ENCODE peak calls at places on chromosomes 3 and 15, in ten cellular contexts. W is cardiac muscle cell, E is left ventricle myocardium inferior, U is fibroblast of lung, I is H9, Y is HCT116, G is MM.1S, O is ovary, S is pancreas, R is tibial nerve. B is an unnamed sample. For H3K27me3, the result is how much of the 10 kb centered on the place peaks cover.

GRCh38 chr3:123379041-123379830 is 69.7 kb downstream of the ADCY5 start:
- DNase-seq in I (no peak), R (no peak), E (no peak), O (no peak), U (no peak), W (no peak), G (no peak), Y (no peak), S (no peak), B (no peak)

GRCh38 chr3:13718437-13718836 is 161.4 kb downstream of the WNT7A start:
- DNase-seq in I (peak), W (no peak), E (no peak), G (no peak), U (no peak), R (no peak), O (no peak), S (no peak), Y (no peak), B (no peak)

GRCh38 chr3:37992271-37993066 is 1.9 kb downstream of the VILL start:
- DNase-seq in S (peak), Y (no peak), G (no peak), U (no peak), R (no peak), E (no peak), O (no peak), I (no peak), W (no peak), B (no peak)

GRCh38 chr3:47424434-47425382 is 43.9 kb downstream of the PTPN23 start:
- DNase-seq in Y (no peak), R (no peak), U (no peak), W (no peak), S (no peak), G (no peak), O (no peak), I (no peak), E (no peak), B (no peak)

GRCh38 chr3:149364624-149365023 is 12.8 kb downstream of the TM4SF1 start:
- DNase-seq in R (no peak), S (no peak), E (no peak), I (no peak), U (no peak), Y (no peak), G (no peak), O (no peak), W (no peak), B (no peak)

GRCh38 chr3:11236588-11237461 is 35.4 kb upstream of the ATG7 start:
- DNase-seq in E (peak), Y (peak), S (peak), I (peak), O (peak), G (peak), R (peak), W (peak), U (peak), B (peak)

GRCh38 chr15:37134699-37135131 is 34.4 kb upstream of the MEIS2 start:
- DNase-seq in G (peak), S (no peak), U (peak), E (no peak), W (peak), Y (peak), I (no peak), R (peak), O (no peak), B (no peak)

GRCh38 chr15:69806287-69806915 is 291.3 kb downstream of the TLE3 start:
- DNase-seq in Y (no peak), E (no peak), U (no peak), G (no peak), O (no peak), R (no peak), I (no peak), S (no peak), W (no peak), B (no peak)

GRCh38 chr3:156816091-156816793 is 9.9 kb upstream of the LEKR1 start:
- DNase-seq in R (no peak), O (peak), S (peak), G (no peak), U (peak), W (peak), Y (no peak), E (peak), I (peak), B (no peak)

GRCh38 chr15:99436472-99437314 is 129.1 kb upstream of the MEF2A start:
- DNase-seq in S (no peak), I (no peak), R (no peak), U (no peak), O (peak), Y (no peak), G (no peak), E (no peak), W (no peak), B (no peak)

GRCh38 chr3:102106421-102107097 is 257.2 kb downstream of the NFKBIZ start:
- DNase-seq in E (no peak), I (no peak), U (peak), R (no peak), O (no peak), S (no peak), W (no peak), Y (no peak), G (no peak), B (no peak)

GRCh38 chr15:86743283-86743903 is 663.7 kb downstream of the AGBL1 start:
- DNase-seq in G (peak), E (peak), W (peak), O (no peak), I (peak), S (peak), Y (no peak), R (peak), U (no peak), B (peak)

GRCh38 chr3:109115451-109115850 is 2.5 kb downstream of the MORC1 start:
- DNase-seq in G (no peak), I (no peak), O (no peak), S (no peak), R (no peak), Y (no peak), U (peak), W (no peak), E (no peak), B (no peak)

GRCh38 chr3:99248130-99248529 is 346.6 kb upstream of the DCBLD2 start:
- DNase-seq in Y (no peak), R (no peak), U (no peak), I (no peak), G (no peak), E (no peak), O (no peak), W (no peak), S (no peak), B (no peak)

GRCh38 chr3:52897130-52898109 is at the start of gene STIMATE:
- DNase-seq in Y (peak), S (peak), O (peak), R (peak), I (peak), W (peak), E (peak), G (peak), U (peak), B (peak)

GRCh38 chr15:101014276-101014675 is 95.1 kb downstream of the LRRK1 start:
- DNase-seq in Y (no peak), O (no peak), U (no peak), G (no peak), S (no peak), E (no peak), W (no peak), R (peak), I (peak), B (no peak)

GRCh38 chr3:179093807-179094206 is 22.2 kb upstream of the ZMAT3 start:
- DNase-seq in Y (no peak), W (peak), O (no peak), E (no peak), U (no peak), R (no peak), G (no peak), I (no peak), S (no peak), B (no peak)

GRCh38 chr3:128588147-128588546 is 62.5 kb downstream of the RPN1 start:
- DNase-seq in I (no peak), Y (no peak), W (no peak), G (no peak), S (no peak), O (no peak), R (no peak), U (no peak), E (no peak), B (no peak)

GRCh38 chr15:34708422-34708821 is 46.4 kb downstream of the GJD2 start:
- DNase-seq in S (no peak), U (peak), E (no peak), Y (peak), I (peak), R (no peak), O (no peak), G (peak), W (peak), B (no peak)

GRCh38 chr3:27484002-27484844 is at the start of gene SLC4A7:
- DNase-seq in U (peak), S (peak), E (peak), G (peak), Y (peak), I (peak), O (peak), R (peak), W (peak), B (peak)

GRCh38 chr3:40719660-40720287 is 195.0 kb downstream of the ZNF621 start:
- DNase-seq in W (peak), E (no peak), S (no peak), U (no peak), G (no peak), I (peak), Y (peak), R (no peak), O (no peak), B (no peak)

GRCh38 chr3:78140866-78141658 is 1101.2 kb downstream of the ROBO2 start:
- DNase-seq in E (no peak), R (no peak), I (no peak), O (no peak), S (no peak), Y (no peak), W (no peak), G (no peak), U (no peak), B (no peak)

GRCh38 chr3:46713898-46714552 is 3.6 kb downstream of the PRSS50 start:
- DNase-seq in R (no peak), E (no peak), W (no peak), U (no peak), S (no peak), Y (no peak), G (no peak), I (peak), O (peak), B (no peak)

GRCh38 chr15:57340673-57341259 is 35.5 kb upstream of the CGNL1 start:
- DNase-seq in Y (peak), U (peak), O (peak), E (no peak), I (peak), W (peak), S (peak), R (peak), G (peak), B (no peak)

GRCh38 chr3:167394003-167394402 is 13.9 kb upstream of the ZBBX start:
- DNase-seq in I (no peak), R (no peak), U (no peak), W (no peak), Y (no peak), O (no peak), E (no peak), G (no peak), S (no peak), B (no peak)

GRCh38 chr3:52405601-52406115 is 39.2 kb downstream of the SEMA3G start:
- DNase-seq in Y (no peak), I (no peak), G (no peak), O (no peak), U (no peak), R (no peak), S (no peak), E (no peak), W (no peak), B (no peak)

GRCh38 chr15:83653639-83654378 is at the start of gene ADAMTSL3:
- DNase-seq in I (peak), O (peak), G (no peak), R (no peak), U (peak), E (peak), W (peak), S (peak), Y (no peak), B (no peak)

DNA sequence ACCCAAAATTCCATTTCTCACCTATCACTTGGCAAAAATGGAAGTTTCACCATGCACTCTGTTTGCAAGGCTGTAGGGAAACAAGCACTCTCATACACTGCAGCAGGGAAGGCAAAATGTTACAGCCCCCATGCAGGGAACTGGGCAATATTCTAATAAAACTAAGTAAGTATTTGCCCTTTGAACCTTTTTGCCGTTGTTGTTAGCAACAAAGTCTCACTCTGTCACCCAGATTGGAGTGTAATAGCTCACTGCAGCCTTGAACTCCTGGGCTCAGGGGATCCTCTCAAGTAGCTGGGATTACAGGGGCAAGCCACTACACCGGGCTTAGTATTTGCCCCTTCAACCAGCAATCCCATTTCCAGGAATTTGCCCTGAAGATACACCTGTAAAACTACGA is 122.5 kb downstream of the TBC1D5 start:
- DNase-seq in Y (no peak), R (no peak), G (no peak), S (no peak), I (no peak), O (no peak), U (no peak), E (no peak), W (no peak), B (no peak)
- TF ChIP-seq CTCF in Y (no peak), R (no peak), G (no peak), S (no peak), I (no peak), O (no peak), U (no peak), E (no peak), W (no peak), B (no peak)

DNA sequence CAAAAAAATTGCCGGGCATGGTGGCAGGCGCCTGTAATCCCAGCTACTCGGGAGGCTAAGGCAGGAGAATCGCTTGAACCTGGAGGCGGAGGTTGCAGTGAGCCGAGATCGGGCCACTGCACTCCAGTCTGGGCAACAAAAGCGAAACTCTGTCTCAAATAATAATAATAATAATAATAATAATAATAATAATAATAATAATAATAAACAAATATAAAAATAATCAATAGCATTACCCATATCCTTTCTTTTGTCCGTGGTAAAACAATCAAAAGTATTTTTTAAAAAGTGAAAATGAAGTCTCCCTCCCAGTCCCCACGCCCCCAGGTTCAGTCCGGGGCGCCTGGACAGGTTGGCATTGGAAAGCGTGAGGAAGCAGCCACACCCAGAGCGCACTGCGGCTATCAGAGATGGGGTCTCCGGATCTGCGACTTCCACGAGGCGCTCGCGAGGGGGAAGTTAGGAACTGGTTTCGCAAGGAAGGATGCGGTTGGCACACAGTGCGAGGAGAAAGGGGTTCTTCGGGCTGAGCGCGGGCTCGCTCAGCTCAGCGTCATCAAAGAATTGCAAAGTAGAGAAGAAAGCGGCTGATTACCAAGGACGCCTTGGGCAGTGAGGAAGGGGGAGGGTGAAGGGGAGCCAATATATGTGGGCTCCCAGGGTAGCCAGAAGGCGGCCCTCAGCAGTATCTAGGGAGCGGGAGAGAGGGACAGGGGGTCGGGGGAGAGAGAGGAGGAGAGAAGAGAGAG is 69.5 kb upstream of the EPHB3 start:
- DNase-seq in W (no peak), U (no peak), R (no peak), I (no peak), E (peak), O (peak), G (no peak), S (no peak), Y (no peak), B (no peak)
- H3K27me3 ChIP-seq in W (half or more), U (half or more), R (under half), I (under half), E (half or more), O (under half), G (under half), S (under half), Y (under half), B (under half)

DNA sequence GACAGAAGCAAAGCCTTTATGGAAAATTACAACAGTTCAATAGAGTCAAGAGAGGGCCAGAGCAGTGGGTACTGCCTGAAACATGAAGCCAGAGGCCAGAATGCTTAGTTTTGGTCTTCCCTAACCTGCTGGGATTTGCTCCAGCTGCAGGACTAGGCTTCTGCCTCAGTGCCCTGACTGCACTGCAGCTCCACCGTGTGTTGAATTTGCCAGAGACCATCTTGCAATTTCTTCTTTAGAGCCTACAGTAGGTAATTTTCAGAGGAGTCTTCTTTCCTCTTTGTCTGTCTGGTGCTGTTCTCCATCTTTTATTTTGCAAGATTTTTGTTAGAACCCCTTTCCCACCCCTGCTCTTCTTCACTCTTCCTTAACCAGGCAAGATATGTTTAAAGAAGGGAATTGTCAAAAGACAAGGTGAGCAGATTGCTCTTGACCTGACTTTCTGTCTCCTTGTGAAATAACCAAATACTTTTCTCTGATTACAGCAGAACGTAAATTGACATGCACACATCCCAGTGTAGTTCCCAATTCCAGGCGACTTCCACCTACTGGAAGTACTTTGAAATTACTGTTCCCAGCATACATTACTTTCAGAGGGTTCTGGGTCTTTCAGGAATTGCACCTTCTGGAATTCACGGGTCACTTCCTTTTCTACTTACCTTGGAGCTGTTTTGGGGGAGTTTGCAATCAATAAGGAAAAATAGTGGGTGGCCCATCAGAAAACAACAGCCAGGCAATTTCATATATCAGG is 161.2 kb downstream of the MINAR1 start:
- DNase-seq in S (no peak), Y (no peak), R (no peak), U (peak), I (peak), G (no peak), W (peak), O (no peak), E (no peak), B (no peak)
- TF ChIP-seq CTCF in S (no peak), Y (peak), R (no peak), U (peak), I (peak), G (peak), W (peak), O (no peak), E (no peak), B (no peak)

DNA sequence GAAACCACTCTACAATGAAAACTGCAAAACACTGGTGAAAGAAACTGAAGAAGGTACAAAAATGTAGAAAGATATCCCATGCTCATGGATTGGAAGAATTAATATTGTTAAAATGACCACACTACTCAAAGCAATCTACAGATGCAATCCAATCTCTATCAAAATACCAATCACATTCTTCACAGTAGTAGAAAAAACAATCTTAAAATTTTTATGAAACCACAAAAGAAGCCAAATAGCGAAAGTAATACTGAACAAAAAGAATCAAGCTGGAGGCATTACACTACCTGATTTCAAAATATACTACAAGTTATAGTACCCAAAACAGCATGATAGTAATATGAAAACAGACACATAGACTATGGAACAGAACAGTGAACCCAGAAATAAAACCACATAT is 36.9 kb downstream of the TXNRD3 start:
- DNase-seq in I (no peak), W (no peak), Y (no peak), R (no peak), S (no peak), G (no peak), E (no peak), U (peak), O (no peak), B (no peak)
- H3K27me3 ChIP-seq in I (under half), W (under half), Y (under half), R (under half), S (under half), G (under half), E (under half), U (under half), O (under half), B (under half)

GRCh38 chr15:84827246-84827645 is 10.1 kb downstream of the ALPK3 start:
- DNase-seq in R (no peak), U (no peak), O (no peak), W (no peak), G (no peak), E (no peak), S (no peak), I (no peak), Y (no peak), B (no peak)

GRCh38 chr15:84824260-84824690 is 7.1 kb downstream of the ALPK3 start:
- DNase-seq in Y (no peak), E (peak), R (peak), O (peak), S (no peak), I (no peak), W (no peak), G (no peak), U (peak), B (no peak)

GRCh38 chr15:84823580-84823878 is 6.4 kb downstream of the ALPK3 start:
- DNase-seq in G (no peak), W (no peak), S (no peak), O (no peak), I (no peak), E (no peak), R (no peak), U (no peak), Y (no peak), B (no peak)

GRCh38 chr15:84828433-84828908 is 11.3 kb downstream of the ALPK3 start:
- DNase-seq in S (no peak), R (no peak), I (no peak), O (peak), U (no peak), W (peak), Y (no peak), E (peak), G (no peak), B (no peak)

DNA sequence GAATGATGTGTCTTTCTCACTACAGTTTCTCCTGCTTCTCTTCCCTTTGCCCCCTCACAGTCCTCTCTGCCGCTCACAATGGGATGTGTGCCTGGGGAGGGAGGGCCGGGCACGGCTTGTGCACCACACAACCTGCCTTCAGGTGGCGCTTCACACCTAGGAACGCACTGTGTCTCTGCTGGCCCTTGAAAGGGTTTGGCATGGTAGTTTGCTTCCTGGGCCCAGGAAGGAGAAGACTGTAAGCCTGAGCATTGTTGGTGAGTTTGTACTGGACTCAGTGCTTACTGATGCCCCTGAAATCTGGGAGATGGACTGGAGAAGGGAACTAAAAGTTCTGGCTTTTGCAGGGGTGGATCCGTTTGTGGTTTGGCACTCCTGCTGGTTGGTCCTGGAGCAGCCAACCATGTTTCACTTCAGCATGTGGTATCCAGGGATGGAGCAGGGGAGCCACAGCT is 9.2 kb downstream of the ALPK3 start:
- DNase-seq in Y (peak), S (peak), U (no peak), W (peak), I (peak), O (no peak), E (no peak), G (no peak), R (peak), B (no peak)
- TF ChIP-seq CTCF in Y (peak), S (peak), U (no peak), W (peak), I (peak), O (no peak), E (peak), G (peak), R (no peak), B (no peak)